ENCODE peak calls at places on chromosomes 13 and 19, in ten cellular contexts. L is pons; E is NAMALWA; O is ovary; W is stimulated activated CD4-positive, alpha-beta T cell treated with anti-CD3 and anti-CD28 coated beads, Interleukin-1b, Interleukin-23, amount 100 ng/mL, for 1 hour; H is epithelial cell of proximal tubule; S is COR-L47; G is skeletal muscle cell; V is activated naive CD4-positive, alpha-beta T cell treated with anti-CD3 and anti-CD28 coated beads, Interleukin-2, amount 10 ng/mL, durations not matched to agents 7 days and 5 days; A is GM13976. R is an unnamed sample.

GRCh38 chr19:49468746-49469447 is 5.1 kb upstream of the FLT3LG start:
- DNase-seq in L (no peak), A (peak; percentile 89), E (peak; percentile 94), S (peak; percentile 21), O (no peak), G (peak; percentile 34), W (no peak), V (peak; percentile 97), H (no peak), R (peak; percentile 42)

GRCh38 chr19:35128398-35129057 is 6.3 kb downstream of the LGI4 start:
- DNase-seq in S (no peak), E (no peak), W (no peak), L (no peak), G (no peak), O (no peak), A (no peak), H (no peak), V (no peak), R (no peak)

GRCh38 chr19:39154626-39155100 is 29.1 kb downstream of the PAK4 start:
- DNase-seq in S (no peak), V (no peak), O (no peak), L (no peak), H (no peak), G (no peak), W (no peak), A (no peak), E (no peak), R (no peak)

GRCh38 chr13:31050486-31051400 is 111.0 kb downstream of the HSPH1 start:
- DNase-seq in O (no peak), H (no peak), V (no peak), A (no peak), S (no peak), L (peak; percentile 13), W (no peak), E (peak; percentile 33), G (no peak), R (peak; percentile 1)

GRCh38 chr19:42274065-42274682 is 5.1 kb downstream of the CIC start:
- DNase-seq in E (no peak), S (no peak), H (no peak), G (no peak), A (no peak), L (no peak), V (no peak), W (no peak), O (no peak), R (no peak)

GRCh38 chr13:111505175-111505777 is 184.8 kb downstream of the TEX29 start:
- DNase-seq in E (no peak), L (no peak), O (no peak), S (peak; percentile 27), G (no peak), A (no peak), H (no peak), V (no peak), W (no peak), R (peak; percentile 14)

GRCh38 chr13:84279166-84279565 is 396.9 kb upstream of the SLITRK1 start:
- DNase-seq in A (no peak), V (no peak), H (no peak), O (no peak), E (no peak), W (no peak), L (no peak), G (no peak), S (no peak), R (no peak)

GRCh38 chr13:24511019-24511823 is 1.4 kb downstream of the PARP4 start:
- DNase-seq in V (peak; percentile 46), W (peak; percentile 7), S (no peak), G (peak; percentile 64), E (peak; percentile 81), A (peak; percentile 70), H (peak; percentile 72), L (peak; percentile 54), O (no peak), R (peak; percentile 78)

GRCh38 chr19:1408300-1409203 is 1.2 kb downstream of the DAZAP1 start:
- DNase-seq in S (no peak), W (peak; percentile 40), L (no peak), H (no peak), O (peak; percentile 63), E (peak; percentile 57), A (peak; percentile 70), V (peak; percentile 70), G (no peak), R (peak; percentile 9)

GRCh38 chr13:66940113-66940512 is 290.0 kb downstream of the PCDH9 start:
- DNase-seq in S (no peak), H (peak; percentile 46), G (no peak), V (no peak), O (no peak), A (no peak), L (no peak), E (no peak), W (no peak), R (no peak)

GRCh38 chr19:383922-384800 is 24.8 kb downstream of the C2CD4C start:
- DNase-seq in G (no peak), O (no peak), V (no peak), L (no peak), A (no peak), W (no peak), E (no peak), H (no peak), S (no peak), R (no peak)

GRCh38 chr19:38543807-38544568 is 73.8 kb downstream of the MAP4K1 start:
- DNase-seq in L (peak; percentile 94), S (no peak), E (peak; percentile 88), V (peak; percentile 42), G (peak; percentile 17), O (peak; percentile 69), H (no peak), A (peak; percentile 80), W (no peak), R (peak; percentile 99)

GRCh38 chr13:47114030-47114429 is 217.2 kb upstream of the HTR2A start:
- DNase-seq in G (peak; percentile 63), H (peak; percentile 12), V (no peak), E (no peak), A (no peak), L (no peak), S (no peak), W (no peak), O (no peak), R (no peak)

GRCh38 chr19:31319465-31319864 is 29.8 kb downstream of the TSHZ3 start:
- DNase-seq in W (no peak), V (no peak), H (no peak), S (no peak), G (no peak), A (no peak), O (no peak), L (no peak), E (no peak), R (no peak)

GRCh38 chr13:106314417-106314816 is 221.0 kb downstream of the EFNB2 start:
- DNase-seq in W (no peak), G (no peak), O (no peak), V (no peak), E (no peak), L (no peak), H (no peak), S (no peak), A (no peak), R (no peak)

GRCh38 chr13:97076898-97077297 is 82.6 kb upstream of the OXGR1 start:
- DNase-seq in O (no peak), L (peak; percentile 11), E (no peak), V (no peak), A (no peak), H (no peak), W (no peak), G (peak; percentile 33), S (no peak), R (no peak)

GRCh38 chr13:112056739-112057433 is 10.1 kb upstream of the SOX1 start:
- DNase-seq in V (no peak), G (no peak), L (no peak), S (no peak), A (no peak), O (no peak), E (no peak), W (no peak), H (no peak), R (no peak)

GRCh38 chr13:24274452-24274971 is 34.9 kb upstream of the C1QTNF9 start:
- DNase-seq in H (no peak), L (peak; percentile 86), W (no peak), G (no peak), A (peak; percentile 79), O (peak; percentile 83), V (peak; percentile 73), S (no peak), E (peak; percentile 69), R (peak; percentile 29)

GRCh38 chr19:43555185-43555770 is 20.0 kb downstream of the XRCC1 start:
- DNase-seq in W (peak; percentile 66), O (peak; percentile 50), G (no peak), H (no peak), A (peak; percentile 84), E (peak; percentile 87), V (peak; percentile 91), S (peak; percentile 44), L (peak; percentile 82), R (peak; percentile 83)

GRCh38 chr13:73399347-73400216 is 340.8 kb downstream of the KLF5 start:
- DNase-seq in E (no peak), A (no peak), V (no peak), O (no peak), S (no peak), G (no peak), W (no peak), L (peak; percentile 17), H (no peak), R (no peak)

GRCh38 chr13:21109168-21109567 is 47.8 kb upstream of the LATS2 start:
- DNase-seq in A (no peak), V (no peak), G (no peak), H (no peak), W (no peak), E (no peak), S (no peak), L (no peak), O (no peak), R (no peak)

GRCh38 chr19:9018163-9018875 is 8.1 kb upstream of the MUC16 start:
- DNase-seq in V (no peak), O (peak; percentile 15), L (no peak), A (no peak), G (no peak), H (no peak), W (no peak), E (no peak), S (no peak), R (no peak)

GRCh38 chr13:50842711-50843255 is 709 bp downstream of the DLEU7 start:
- DNase-seq in L (no peak), O (no peak), H (no peak), V (no peak), E (no peak), G (no peak), W (no peak), S (no peak), A (no peak), R (no peak)

GRCh38 chr19:13001502-13002388 is 6.5 kb downstream of the NFIX start:
- DNase-seq in W (no peak), O (peak; percentile 86), H (no peak), L (peak; percentile 94), G (no peak), E (no peak), V (no peak), S (no peak), A (no peak), R (no peak)

GRCh38 chr13:36530050-36530789 is 97.9 kb downstream of the CCNA1 start:
- DNase-seq in E (no peak), A (no peak), H (peak; percentile 12), W (no peak), O (peak; percentile 18), V (no peak), S (no peak), G (no peak), L (peak; percentile 35), R (no peak)

GRCh38 chr13:113954046-113954841 is 19.6 kb downstream of the C13orf46 start:
- DNase-seq in L (no peak), O (no peak), V (no peak), G (no peak), H (no peak), S (peak; percentile 24), A (no peak), W (no peak), E (no peak), R (no peak)

GRCh38 chr13:41231786-41232185 is 31.6 kb downstream of the MTRF1 start:
- DNase-seq in G (no peak), L (no peak), S (peak; percentile 26), V (no peak), W (no peak), E (peak; percentile 47), O (no peak), A (no peak), H (no peak), R (peak; percentile 14)

GRCh38 chr13:107563099-107563925 is 652.0 kb downstream of the LIG4 start:
- DNase-seq in E (no peak), G (no peak), H (no peak), W (no peak), A (no peak), O (no peak), V (no peak), L (no peak), S (no peak), R (no peak)

R was measured in OCI-M1.